ENCODE peak calls at places on chromosomes 6 and 20, in four cellular contexts. D is HepG2, S is K562, P is H1. W is an unnamed sample.

GRCh38 chr6:108714012-108714773 is 134.0 kb upstream of the ARMC2 start:
- DNase-seq in P (no peak), D (no peak), S (no peak), W (no peak)

GRCh38 chr6:157380779-157381561 is at the start of gene ZDHHC14:
- DNase-seq in P (peak; percentile 73), S (peak; percentile 87), D (peak; percentile 66), W (peak; percentile 35)

GRCh38 chr6:125802943-125803377 is 12.2 kb downstream of the NCOA7 start:
- DNase-seq in S (no peak), P (no peak), D (no peak), W (no peak)

GRCh38 chr20:56762829-56763228 is 133.7 kb downstream of the TFAP2C start:
- DNase-seq in S (no peak), P (no peak), D (no peak), W (no peak)

GRCh38 chr6:168239374-168239773 is 80.2 kb downstream of the DACT2 start:
- DNase-seq in S (no peak), D (no peak), P (no peak), W (no peak)

GRCh38 chr20:40617594-40617993 is 71.4 kb downstream of the MAFB start:
- DNase-seq in S (no peak), D (no peak), P (no peak), W (no peak)

GRCh38 chr6:56764081-56764566 is 121.4 kb upstream of the DST start:
- DNase-seq in S (peak; percentile 9), P (no peak), D (peak; percentile 69), W (peak; percentile 84)

GRCh38 chr6:112879920-112880413 is 532.8 kb downstream of the RFPL4B start:
- DNase-seq in S (peak; percentile 85), P (peak; percentile 61), D (peak; percentile 85), W (no peak)

GRCh38 chr6:85418059-85418458 is 31.8 kb upstream of the NT5E start:
- DNase-seq in D (no peak), P (no peak), S (no peak), W (no peak)

GRCh38 chr6:62541502-62541901 is 255.5 kb upstream of the KHDRBS2 start:
- DNase-seq in D (no peak), P (no peak), S (no peak), W (no peak)

GRCh38 chr6:19999319-20000191 is 162.4 kb downstream of the ID4 start:
- DNase-seq in D (no peak), S (peak; percentile 79), P (no peak), W (peak; percentile 25)

GRCh38 chr6:168063431-168063830 is 15.6 kb downstream of the FRMD1 start:
- DNase-seq in D (no peak), S (no peak), P (no peak), W (no peak)

GRCh38 chr6:160007581-160007980 is 38.7 kb downstream of the IGF2R start:
- DNase-seq in P (no peak), D (no peak), S (no peak), W (no peak)

GRCh38 chr20:38770546-38770945 is 22.3 kb downstream of the ACTR5 start:
- DNase-seq in S (no peak), D (peak; percentile 37), P (no peak), W (no peak)

GRCh38 chr6:98384766-98385165 is 449.6 kb upstream of the POU3F2 start:
- DNase-seq in P (no peak), D (no peak), S (no peak), W (no peak)

GRCh38 chr6:109793793-109794192 is 102.7 kb downstream of the FIG4 start:
- DNase-seq in D (no peak), P (no peak), S (peak; percentile 22), W (no peak)

GRCh38 chr20:20220137-20220536 is 147.8 kb upstream of the INSM1 start:
- DNase-seq in P (no peak), D (no peak), S (no peak), W (no peak)

GRCh38 chr20:38109025-38109541 is 56.0 kb downstream of the TGM2 start:
- DNase-seq in S (no peak), P (no peak), D (no peak), W (no peak)

GRCh38 chr20:50283922-50284810 is 93.5 kb downstream of the CEBPB start:
- DNase-seq in P (no peak), S (peak; percentile 55), D (peak; percentile 58), W (no peak)

GRCh38 chr6:17768388-17768787 is 61.7 kb upstream of the NUP153 start:
- DNase-seq in D (peak; percentile 9), S (no peak), P (no peak), W (no peak)

GRCh38 chr6:120290964-120291363 is 941.4 kb upstream of the MAN1A1 start:
- DNase-seq in P (no peak), D (no peak), S (no peak), W (no peak)

GRCh38 chr20:53276143-53276542 is 304.0 kb downstream of the TSHZ2 start:
- DNase-seq in D (no peak), P (no peak), S (no peak), W (no peak)

GRCh38 chr20:1894471-1894950 is 696 bp upstream of the SIRPA start:
- DNase-seq in S (peak; percentile 17), D (no peak), P (no peak), W (no peak)

GRCh38 chr6:88476388-88476787 is 310.2 kb upstream of the CNR1 start:
- DNase-seq in P (no peak), S (no peak), D (no peak), W (no peak)

GRCh38 chr6:161192636-161193411 is 81.0 kb downstream of the AGPAT4 start:
- DNase-seq in P (no peak), D (no peak), S (no peak), W (no peak)

GRCh38 chr20:17859616-17860232 is 108.9 kb downstream of the SNX5 start:
- DNase-seq in D (no peak), S (no peak), P (no peak), W (no peak)

GRCh38 chr20:33866398-33867079 is 55.4 kb downstream of the CHMP4B start:
- DNase-seq in S (no peak), D (no peak), P (no peak), W (no peak)

GRCh38 chr20:43750774-43751166 is 24.0 kb upstream of the GTSF1L start:
- DNase-seq in P (no peak), D (no peak), S (no peak), W (no peak)

GRCh38 chr6:40956871-40957270 is 82.2 kb downstream of the UNC5CL start:
- DNase-seq in S (no peak), D (no peak), P (no peak), W (no peak)

GRCh38 chr6:107083047-107083768 is 32.1 kb downstream of the BEND3 start:
- DNase-seq in P (no peak), D (no peak), S (no peak), W (peak; percentile 62)
- TF ChIP-seq BRCA1 in P (no peak), D (no peak), S (no peak), W (no peak)

GRCh38 chr20:35619196-35620095 is 3.8 kb downstream of the SPAG4 start:
- DNase-seq in P (peak; percentile 95), S (no peak), D (peak; percentile 94), W (peak; percentile 45)

GRCh38 chr20:35620818-35621559 is 5.4 kb downstream of the SPAG4 start:
- DNase-seq in S (no peak), D (no peak), P (no peak), W (no peak)

GRCh38 chr20:35618372-35619131 is 2.9 kb downstream of the SPAG4 start:
- DNase-seq in P (peak; percentile 67), S (no peak), D (no peak), W (no peak)

GRCh38 chr20:35618032-35618371 is 2.4 kb downstream of the SPAG4 start:
- DNase-seq in P (no peak), S (no peak), D (no peak), W (no peak)

GRCh38 chr20:35621560-35621946 is 5.9 kb downstream of the SPAG4 start:
- DNase-seq in S (no peak), D (no peak), P (no peak), W (no peak)
- TF ChIP-seq BRCA1 in S (no peak), D (no peak), P (no peak), W (no peak)

GRCh38 chr6:136551103-136551502 is 881 bp upstream of the MAP7 start:
- DNase-seq in S (peak; percentile 17), D (no peak), P (no peak), W (no peak)

GRCh38 chr6:136552054-136552453 is 1.8 kb upstream of the MAP7 start:
- DNase-seq in S (peak; percentile 14), D (no peak), P (no peak), W (no peak)

GRCh38 chr6:136549359-136550044 is 720 bp downstream of the MAP7 start:
- DNase-seq in P (peak; percentile 83), S (peak; percentile 26), D (no peak), W (no peak)

GRCh38 chr6:136550045-136550329 is 235 bp downstream of the MAP7 start:
- DNase-seq in P (no peak), D (no peak), S (peak; percentile 78), W (no peak)

DNA sequence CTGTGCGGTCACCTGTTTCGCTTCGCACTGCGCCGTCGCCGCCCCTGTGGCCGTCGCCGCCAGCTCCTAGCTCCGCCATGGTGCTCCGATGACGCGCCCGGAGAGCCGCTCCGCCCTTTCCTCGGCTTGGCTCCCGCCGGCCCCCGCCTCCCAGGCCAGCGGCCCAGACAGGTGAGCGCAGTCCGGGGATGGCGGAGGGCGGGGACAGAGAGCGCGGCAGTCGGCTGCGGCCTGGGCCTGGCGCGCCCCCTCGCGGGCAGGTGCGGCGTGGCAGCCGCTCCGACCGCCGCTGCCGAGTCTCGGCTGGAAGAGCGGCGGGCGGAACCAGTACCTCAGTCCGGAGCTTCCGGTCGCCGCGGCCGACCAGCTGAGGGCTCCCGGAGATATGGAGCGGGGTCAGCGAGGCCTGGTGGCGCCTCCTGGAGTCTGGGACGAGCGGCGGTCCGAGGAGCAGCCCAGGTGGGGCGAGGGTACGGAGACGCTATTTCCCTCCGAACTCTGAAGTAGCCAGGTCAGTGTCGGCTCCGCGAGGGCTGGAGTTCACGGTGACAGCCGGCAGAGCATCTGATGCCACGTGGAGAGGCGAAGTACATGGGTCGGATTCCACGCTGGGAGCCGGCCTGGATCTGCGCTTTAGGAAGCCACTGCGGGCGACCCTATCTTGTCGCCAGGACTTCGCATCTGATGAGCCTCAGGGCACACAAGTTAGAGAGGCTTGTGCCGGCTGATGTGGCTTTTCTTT is at the start of gene MAP7:
- DNase-seq in S (peak; percentile 84), D (no peak), P (peak; percentile 94), W (no peak)
- TF ChIP-seq BRCA1 in S (no peak), D (no peak), P (no peak), W (no peak)

GRCh38 chr6:21213492-21213891 is 380.1 kb upstream of the SOX4 start:
- DNase-seq in S (no peak), D (no peak), P (no peak), W (peak; percentile 84)
- TF ChIP-seq BRCA1 in S (no peak), D (no peak), P (no peak), W (no peak)

W was measured in GM12878.